ENCODE peak calls at places on chromosomes 4 and X, in seven cellular contexts. C, E, Z, U, H, L and R are unnamed samples.

GRCh38 chr4:70183168-70183939 is 12.2 kb upstream of the ODAM start:
- DNase-seq in Z (no peak), L (peak), C (no peak), H (peak), U (peak), E (peak), R (no peak)

GRCh38 chr4:164768516-164768915 is 14.6 kb downstream of the SMIM31 start:
- DNase-seq in H (no peak), L (no peak), U (no peak), Z (no peak), C (no peak), E (no peak), R (no peak)

GRCh38 chrX:113260474-113260873 is 419.8 kb upstream of the AMOT start:
- DNase-seq in E (no peak), L (no peak), U (no peak), C (no peak), Z (no peak), H (no peak), R (no peak)

GRCh38 chr4:139704915-139705485 is 39.4 kb downstream of the MGST2 start:
- DNase-seq in E (peak), U (no peak), H (no peak), Z (no peak), C (no peak), L (no peak), R (no peak)

GRCh38 chr4:83282049-83282535 is 2.5 kb downstream of the COQ2 start:
- DNase-seq in Z (peak), C (no peak), L (peak), U (peak), H (peak), E (peak), R (no peak)

GRCh38 chr4:82469776-82470345 is 39.5 kb downstream of the ENOPH1 start:
- DNase-seq in C (no peak), U (no peak), L (no peak), E (peak), H (no peak), Z (no peak), R (no peak)

GRCh38 chrX:102126863-102127262 is 1.4 kb downstream of the TCEAL2 start:
- DNase-seq in C (no peak), H (no peak), U (no peak), E (no peak), Z (no peak), L (no peak), R (no peak)

GRCh38 chr4:38190717-38191178 is 230.6 kb downstream of the PTTG2 start:
- DNase-seq in U (no peak), Z (no peak), E (peak), C (no peak), L (no peak), H (no peak), R (no peak)

GRCh38 chr4:125316781-125317525 is 2.2 kb downstream of the FAT4 start:
- DNase-seq in L (no peak), E (peak), H (no peak), C (peak), U (no peak), Z (peak), R (peak)

GRCh38 chrX:120664081-120664480 is 34.2 kb upstream of the C1GALT1C1 start:
- DNase-seq in U (peak), H (no peak), E (peak), C (no peak), Z (no peak), L (no peak), R (no peak)

GRCh38 chrX:95764972-95765451 is 919.6 kb upstream of the DIAPH2 start:
- DNase-seq in L (no peak), U (peak), H (no peak), E (peak), Z (peak), C (no peak), R (no peak)

GRCh38 chrX:134313418-134313817 is 76.4 kb downstream of the CCDC160 start:
- DNase-seq in H (no peak), U (no peak), L (no peak), E (no peak), Z (no peak), C (no peak), R (no peak)

GRCh38 chr4:8911311-8912088 is 39.9 kb upstream of the HMX1 start:
- DNase-seq in E (peak), Z (peak), L (peak), U (no peak), C (peak), H (no peak), R (peak)

GRCh38 chrX:115023139-115023538 is 5.7 kb upstream of the IL13RA2 start:
- DNase-seq in L (no peak), U (no peak), C (no peak), H (no peak), Z (no peak), E (no peak), R (no peak)

GRCh38 chrX:72027024-72027913 is 104.4 kb downstream of the RTL5 start:
- DNase-seq in U (no peak), H (no peak), L (no peak), E (no peak), C (no peak), Z (no peak), R (no peak)

GRCh38 chr4:88750369-88750768 is 52.7 kb upstream of the NAP1L5 start:
- DNase-seq in U (no peak), H (no peak), Z (no peak), E (no peak), C (no peak), L (no peak), R (no peak)

GRCh38 chrX:13153796-13154195 is 109.4 kb upstream of the FAM9C start:
- DNase-seq in Z (no peak), C (no peak), H (no peak), U (no peak), L (no peak), E (no peak), R (no peak)

GRCh38 chrX:95885074-95885473 is 799.6 kb upstream of the DIAPH2 start:
- DNase-seq in U (no peak), E (no peak), L (no peak), Z (no peak), C (no peak), H (no peak), R (no peak)

GRCh38 chr4:146585761-146586333 is 52.8 kb upstream of the POU4F2 start:
- DNase-seq in Z (no peak), H (no peak), U (no peak), L (no peak), E (no peak), C (no peak), R (no peak)

GRCh38 chr4:171340282-171340681 is 472.9 kb upstream of the GALNTL6 start:
- DNase-seq in H (no peak), U (no peak), Z (no peak), L (no peak), E (no peak), C (no peak), R (no peak)

GRCh38 chr4:95506264-95506663 is 42.5 kb downstream of the UNC5C start:
- DNase-seq in Z (no peak), U (no peak), C (no peak), H (no peak), E (no peak), L (no peak), R (no peak)

GRCh38 chrX:55007633-55008032 is 7.5 kb downstream of the APEX2 start:
- DNase-seq in Z (no peak), U (no peak), C (no peak), E (no peak), L (no peak), H (no peak), R (no peak)

GRCh38 chrX:100449696-100450606 is 39.9 kb upstream of the PCDH19 start:
- DNase-seq in H (no peak), U (no peak), C (no peak), L (no peak), E (peak), Z (peak), R (no peak)

GRCh38 chr4:184826315-184827266 is 823 bp upstream of the ACSL1 start:
- DNase-seq in C (no peak), H (peak), Z (peak), U (peak), L (peak), E (peak), R (peak)

GRCh38 chr4:22190855-22191254 is 242.3 kb upstream of the KCNIP4 start:
- DNase-seq in H (no peak), Z (no peak), E (no peak), U (no peak), L (no peak), C (no peak), R (no peak)